ENCODE peak calls at places on chromosomes 12 and 14, in six cellular contexts. Y is A549, D is fibroblast of the aortic adventitia, N is astrocyte of the cerebellum, T is H1, X is AG10803. E is an unnamed sample.
A peak's percentile ranks its signal among the peaks of the same experiment; 100 is the strongest.

GRCh38 chr14:104158827-104159798 is 20.7 kb downstream of the KIF26A start:
- DNase-seq in T (no peak), D (no peak), N (no peak), Y (no peak), X (no peak), E (no peak)

GRCh38 chr12:3821441-3821840 is 51.8 kb downstream of the PARP11 start:
- DNase-seq in X (no peak), T (no peak), Y (no peak), D (no peak), N (no peak), E (no peak)

GRCh38 chr14:96827310-96827709 is 30.1 kb downstream of the VRK1 start:
- DNase-seq in X (no peak), T (no peak), Y (no peak), N (no peak), D (no peak), E (no peak)

GRCh38 chr12:26282339-26282945 is 87.1 kb downstream of the SSPN start:
- DNase-seq in Y (no peak), D (no peak), N (no peak), X (no peak), T (no peak), E (no peak)

GRCh38 chr14:89719371-89720075 is 235.0 kb downstream of the EFCAB11 start:
- DNase-seq in X (no peak), N (no peak), D (no peak), Y (no peak), T (no peak), E (no peak)

GRCh38 chr12:77324763-77325468 is 259.5 kb upstream of the E2F7 start:
- DNase-seq in X (peak; percentile 61), Y (peak; percentile 67), D (peak; percentile 68), N (no peak), T (peak; percentile 82), E (no peak)

GRCh38 chr12:24903305-24904088 is 45.4 kb downstream of the BCAT1 start:
- DNase-seq in X (peak; percentile 23), T (no peak), Y (no peak), D (peak; percentile 46), N (no peak), E (no peak)

GRCh38 chr12:106739318-106739717 is 35.2 kb upstream of the RIC8B start:
- DNase-seq in N (no peak), X (no peak), T (no peak), Y (no peak), D (peak; percentile 14), E (no peak)

GRCh38 chr12:121579981-121580868 is 598 bp downstream of the KDM2B start:
- DNase-seq in T (peak; percentile 83), N (no peak), D (peak; percentile 54), Y (peak; percentile 58), X (peak; percentile 61), E (no peak)

GRCh38 chr12:6285063-6285477 is 25.4 kb upstream of the PLEKHG6 start:
- DNase-seq in D (peak; percentile 86), Y (peak; percentile 95), T (peak; percentile 85), N (peak; percentile 52), X (peak; percentile 58), E (no peak)

GRCh38 chr12:122413516-122414404 is 8.7 kb downstream of the CLIP1 start:
- DNase-seq in Y (no peak), D (no peak), T (no peak), N (no peak), X (peak; percentile 65), E (no peak)

GRCh38 chr12:91040356-91040755 is 17.5 kb downstream of the KERA start:
- DNase-seq in X (peak; percentile 42), Y (no peak), T (no peak), N (peak; percentile 44), D (peak; percentile 32), E (no peak)

GRCh38 chr14:51006781-51007211 is 62.5 kb upstream of the PYGL start:
- DNase-seq in Y (peak; percentile 21), N (peak; percentile 35), X (peak; percentile 90), T (no peak), D (peak; percentile 75), E (peak; percentile 8)

GRCh38 chr14:77123381-77124344 is 17.9 kb downstream of the ZDHHC22 start:
- DNase-seq in D (no peak), Y (no peak), N (no peak), T (no peak), X (no peak), E (no peak)

GRCh38 chr12:124940143-124940392 is 25.6 kb upstream of the UBC start:
- DNase-seq in D (no peak), Y (peak; percentile 81), X (no peak), T (no peak), N (no peak), E (no peak)

GRCh38 chr12:50106907-50107306 is 3.1 kb downstream of the GPD1 start:
- DNase-seq in D (no peak), X (no peak), Y (no peak), T (no peak), N (no peak), E (no peak)

GRCh38 chr14:104604461-104605449 is at the start of gene TMEM179:
- DNase-seq in D (no peak), N (no peak), Y (no peak), X (no peak), T (peak; percentile 84), E (no peak)

GRCh38 chr14:37969511-37969979 is 238.2 kb upstream of the SSTR1 start:
- DNase-seq in N (no peak), Y (no peak), T (no peak), D (no peak), X (no peak), E (no peak)

GRCh38 chr12:127559349-127560040 is 707.5 kb upstream of the TMEM132C start:
- DNase-seq in X (peak; percentile 98), N (peak; percentile 97), T (peak; percentile 72), Y (no peak), D (peak; percentile 92), E (peak; percentile 70)

GRCh38 chr14:22200977-22201605 is 387.9 kb downstream of the DAD1 start:
- DNase-seq in N (peak; percentile 37), T (no peak), X (peak; percentile 40), D (peak; percentile 27), Y (peak; percentile 16), E (no peak)

GRCh38 chr14:83994020-83994419 is 1535.9 kb upstream of the FLRT2 start:
- DNase-seq in N (no peak), D (no peak), X (no peak), T (no peak), Y (no peak), E (peak; percentile 65)

GRCh38 chr12:62301799-62302133 is 41.6 kb downstream of the USP15 start:
- DNase-seq in N (no peak), T (no peak), X (no peak), D (no peak), Y (no peak), E (no peak)

GRCh38 chr14:60245316-60246177 is 3.5 kb upstream of the PPM1A start:
- DNase-seq in Y (no peak), X (no peak), D (no peak), N (no peak), T (no peak), E (no peak)

DNA sequence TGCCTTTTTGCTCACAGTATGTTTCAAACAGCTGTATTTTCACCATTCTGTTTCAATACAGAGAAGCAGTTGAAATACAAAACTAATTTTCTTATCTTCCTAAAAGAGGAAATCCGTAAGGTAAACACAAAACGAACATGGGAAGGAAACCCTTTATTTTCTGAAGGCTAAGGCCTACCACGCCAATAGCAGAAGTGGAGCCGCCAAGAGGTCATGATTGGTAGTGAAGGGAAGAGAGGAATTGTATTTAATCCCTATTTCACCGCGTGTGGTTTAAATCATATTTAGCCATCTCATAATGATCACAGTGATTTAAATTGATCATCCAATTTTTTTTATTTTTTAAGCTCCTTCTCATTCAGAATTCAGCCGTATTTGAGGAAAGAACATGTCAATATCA is 398.2 kb downstream of the PRKD1 start:
- DNase-seq in D (peak; percentile 16), T (no peak), Y (no peak), N (no peak), X (no peak), E (no peak)
- TF ChIP-seq CTCF in D (peak; percentile 56), T (peak; percentile 62), Y (no peak), N (peak; percentile 46), X (peak; percentile 40), E (peak; percentile 54)

GRCh38 chr12:123907726-123908476 is 64.7 kb downstream of the CCDC92 start:
- DNase-seq in X (peak; percentile 27), N (no peak), D (peak; percentile 52), Y (no peak), T (no peak), E (no peak)
- H3K4me3 ChIP-seq in X (no peak overlapping the region), N (no peak overlapping the region), D (peak overlapping the region; percentile 28), Y (no peak overlapping the region), T (no peak overlapping the region), E (peak overlapping the region; percentile 31)

GRCh38 chr12:94898388-94898787 is 105.1 kb downstream of the NDUFA12 start:
- DNase-seq in N (no peak), Y (no peak), D (peak; percentile 19), T (no peak), X (peak; percentile 4), E (no peak)
- TF ChIP-seq CTCF in N (peak; percentile 42), Y (no peak), D (peak; percentile 34), T (peak; percentile 56), X (peak; percentile 30), E (peak; percentile 42)

DNA sequence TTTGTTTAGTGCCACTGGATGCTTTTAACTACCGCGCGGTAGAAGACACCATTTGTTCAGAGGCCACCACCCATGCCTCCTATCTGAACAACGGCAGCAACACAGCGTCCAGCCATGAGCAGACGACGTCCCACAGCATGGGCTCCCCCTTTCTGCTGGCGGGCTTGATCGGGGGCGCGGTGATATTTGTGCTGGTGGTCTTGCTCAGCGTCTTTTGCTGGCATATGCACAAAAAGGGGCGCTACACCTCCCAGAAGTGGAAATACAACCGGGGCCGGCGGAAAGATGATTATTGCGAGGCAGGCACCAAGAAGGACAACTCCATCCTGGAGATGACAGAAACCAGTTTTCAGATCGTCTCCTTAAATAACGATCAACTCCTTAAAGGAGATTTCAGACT is 93.0 kb downstream of the FLRT2 start:
- DNase-seq in D (no peak), T (no peak), N (no peak), Y (no peak), X (no peak), E (no peak)
- H3K4me3 ChIP-seq in D (no peak overlapping the region), T (no peak overlapping the region), N (no peak overlapping the region), Y (no peak overlapping the region), X (no peak overlapping the region), E (no peak overlapping the region)

GRCh38 chr14:69812725-69813124 is 15.7 kb upstream of the SLC10A1 start:
- DNase-seq in D (no peak), Y (no peak), N (no peak), X (no peak), T (no peak), E (no peak)
- TF ChIP-seq CTCF in D (no peak), Y (peak; percentile 34), N (no peak), X (no peak), T (peak; percentile 18), E (no peak)

GRCh38 chr14:103113303-103113702 is 10.0 kb upstream of the TNFAIP2 start:
- DNase-seq in D (no peak), X (no peak), T (no peak), N (no peak), Y (no peak), E (no peak)

GRCh38 chr14:103110681-103111296 is 12.5 kb upstream of the TNFAIP2 start:
- DNase-seq in X (no peak), D (peak; percentile 42), N (no peak), T (no peak), Y (no peak), E (no peak)

GRCh38 chr14:103112488-103113243 is 10.6 kb upstream of the TNFAIP2 start:
- DNase-seq in X (no peak), N (no peak), T (no peak), D (no peak), Y (no peak), E (no peak)

GRCh38 chr14:103109789-103110415 is 13.4 kb upstream of the TNFAIP2 start:
- DNase-seq in N (peak; percentile 43), T (peak; percentile 66), Y (no peak), X (peak; percentile 76), D (peak; percentile 73), E (peak; percentile 65)

GRCh38 chr14:103111297-103111981 is 11.8 kb upstream of the TNFAIP2 start:
- DNase-seq in N (no peak), Y (no peak), T (no peak), X (no peak), D (no peak), E (no peak)
- H3K4me3 ChIP-seq in N (no peak overlapping the region), Y (peak overlapping the region; percentile 27), T (no peak overlapping the region), X (no peak overlapping the region), D (no peak overlapping the region), E (no peak overlapping the region)

E was measured in AG04450.